ENCODE peak calls at places on chromosomes 6 and 20, in eight cellular contexts. J is HepG2, Y is breast epithelium, F is suprapubic skin, P is stomach, A is H1, D is prostate gland, N is upper lobe of left lung. L is an unnamed sample.
A peak's percentile ranks its signal among the peaks of the same experiment; 100 is the strongest.

GRCh38 chr6:122610690-122611455 is 668 bp downstream of the PKIB start:
- DNase-seq in J (peak; percentile 15), Y (peak; percentile 25), F (peak; percentile 71), P (peak; percentile 83), A (peak; percentile 33), D (peak; percentile 21), N (peak; percentile 67), L (peak; percentile 78)

GRCh38 chr6:140774080-140774505 is 1358.6 kb upstream of the GJE1 start:
- DNase-seq in J (no peak), Y (no peak), F (no peak), P (no peak), A (no peak), D (no peak), N (no peak), L (no peak)

GRCh38 chr6:69883551-69883950 is 17.2 kb downstream of the COL19A1 start:
- DNase-seq in J (no peak), Y (no peak), F (no peak), P (no peak), A (no peak), D (no peak), N (no peak), L (no peak)

GRCh38 chr6:47168176-47168575 is 126.0 kb upstream of the ADGRF1 start:
- DNase-seq in J (peak; percentile 52), Y (no peak), F (no peak), P (peak; percentile 34), A (no peak), D (peak; percentile 30), N (no peak), L (no peak)

GRCh38 chr20:62322428-62323073 is 19.8 kb downstream of the ADRM1 start:
- DNase-seq in J (no peak), Y (no peak), F (no peak), P (no peak), A (no peak), D (no peak), N (peak; percentile 69), L (no peak)

GRCh38 chr6:130624046-130624445 is 203.2 kb upstream of the SMLR1 start:
- DNase-seq in J (no peak), Y (no peak), F (no peak), P (no peak), A (no peak), D (no peak), N (no peak), L (no peak)

GRCh38 chr6:163814494-163815364 is 400.2 kb downstream of the QKI start:
- DNase-seq in J (no peak), Y (no peak), F (no peak), P (no peak), A (no peak), D (no peak), N (no peak), L (no peak)

GRCh38 chr20:4025125-4025524 is 9.8 kb upstream of the RNF24 start:
- DNase-seq in J (no peak), Y (no peak), F (no peak), P (no peak), A (no peak), D (no peak), N (no peak), L (no peak)

GRCh38 chr6:148629197-148629909 is 117.5 kb upstream of the UST start:
- DNase-seq in J (no peak), Y (no peak), F (no peak), P (no peak), A (no peak), D (no peak), N (no peak), L (no peak)

GRCh38 chr20:23225407-23226060 is 125.1 kb upstream of the NXT1 start:
- DNase-seq in J (no peak), Y (no peak), F (peak; percentile 83), P (peak; percentile 67), A (no peak), D (no peak), N (no peak), L (no peak)

GRCh38 chr6:53894086-53894485 is 99.3 kb downstream of the LRRC1 start:
- DNase-seq in J (no peak), Y (no peak), F (no peak), P (no peak), A (no peak), D (no peak), N (no peak), L (no peak)

GRCh38 chr6:35148167-35148741 is 7.1 kb upstream of the TCP11 start:
- DNase-seq in J (no peak), Y (no peak), F (no peak), P (no peak), A (peak; percentile 70), D (no peak), N (no peak), L (no peak)

GRCh38 chr20:15200139-15200538 is 862.7 kb upstream of the FLRT3 start:
- DNase-seq in J (no peak), Y (no peak), F (no peak), P (no peak), A (no peak), D (no peak), N (no peak), L (no peak)

GRCh38 chr6:37131104-37131959 is 38.6 kb upstream of the PIM1 start:
- DNase-seq in J (peak; percentile 68), Y (peak; percentile 87), F (no peak), P (peak; percentile 58), A (no peak), D (peak; percentile 38), N (no peak), L (no peak)

GRCh38 chr20:33830371-33830770 is 19.2 kb downstream of the CHMP4B start:
- DNase-seq in J (no peak), Y (no peak), F (no peak), P (no peak), A (no peak), D (no peak), N (no peak), L (no peak)

GRCh38 chr6:277746-278145 is 14.5 kb upstream of the DUSP22 start:
- DNase-seq in J (no peak), Y (no peak), F (no peak), P (no peak), A (no peak), D (no peak), N (no peak), L (no peak)

GRCh38 chr20:33677991-33678431 is 3.8 kb upstream of the NECAB3 start:
- DNase-seq in J (no peak), Y (no peak), F (no peak), P (no peak), A (no peak), D (no peak), N (no peak), L (no peak)

GRCh38 chr6:69303382-69303781 is 493.4 kb downstream of the LMBRD1 start:
- DNase-seq in J (no peak), Y (no peak), F (no peak), P (no peak), A (no peak), D (no peak), N (no peak), L (no peak)

GRCh38 chr20:4602297-4602631 is 119.4 kb upstream of the PRND start:
- DNase-seq in J (no peak), Y (no peak), F (no peak), P (no peak), A (no peak), D (no peak), N (no peak), L (no peak)

GRCh38 chr20:5719861-5720401 is 30.3 kb upstream of the SHLD1 start:
- DNase-seq in J (peak; percentile 54), Y (no peak), F (no peak), P (no peak), A (no peak), D (no peak), N (no peak), L (no peak)

GRCh38 chr6:55101157-55101556 is 73.2 kb upstream of the HCRTR2 start:
- DNase-seq in J (no peak), Y (no peak), F (no peak), P (no peak), A (no peak), D (no peak), N (no peak), L (no peak)
- H3K27ac ChIP-seq in J (no peak overlapping the region), Y (no peak overlapping the region), F (no peak overlapping the region), P (no peak overlapping the region), A (no peak overlapping the region), D (no peak overlapping the region), N (no peak overlapping the region), L (no peak overlapping the region)

DNA sequence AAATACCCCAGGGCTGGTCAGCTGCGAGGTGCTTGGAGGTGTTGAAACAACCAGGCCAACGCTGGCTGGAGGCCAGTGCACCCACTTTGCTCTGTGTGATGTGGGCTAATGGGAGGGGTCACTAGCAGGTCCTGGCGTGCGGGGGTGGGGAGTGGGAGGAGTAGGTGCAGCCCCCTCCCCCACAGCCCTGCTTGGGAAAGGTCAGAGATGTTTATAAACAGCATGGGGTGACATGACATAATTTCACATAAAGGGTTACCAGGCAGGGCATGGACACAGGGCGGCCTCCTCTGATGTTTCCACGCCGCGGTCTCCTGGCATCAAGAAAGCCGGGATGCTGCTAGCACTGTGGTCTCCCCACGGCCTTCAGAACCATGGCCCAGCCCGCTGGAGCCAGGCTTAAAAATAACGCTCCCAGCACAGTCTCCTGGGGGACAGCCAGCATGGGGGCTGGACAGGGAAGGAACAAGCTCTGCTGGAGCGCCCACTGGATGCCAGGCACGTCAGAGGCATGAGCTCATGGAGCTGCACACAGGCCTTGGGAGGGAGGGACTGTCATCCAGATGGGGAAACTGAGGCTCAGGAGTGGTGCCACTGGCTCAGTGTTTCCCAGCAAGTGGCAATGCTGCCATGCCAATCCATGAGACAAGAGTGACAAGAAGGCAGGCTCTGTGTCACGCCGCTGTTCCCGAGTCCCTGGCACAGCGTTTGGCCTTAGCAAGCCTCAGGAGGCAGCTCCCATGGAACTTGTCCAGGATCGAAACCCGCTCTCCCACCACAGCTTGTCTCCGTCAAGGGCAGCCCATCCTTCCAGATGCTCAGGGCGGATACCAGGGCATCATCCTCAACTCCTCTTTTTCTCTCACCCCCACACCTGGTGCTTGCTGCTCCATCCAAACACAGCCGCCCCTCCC is 110.9 kb upstream of the PTPN1 start:
- DNase-seq in J (peak; percentile 99), Y (peak; percentile 77), F (no peak), P (peak; percentile 51), A (no peak), D (no peak), N (peak; percentile 66), L (no peak)
- TF ChIP-seq POLR2A in J (no peak), Y (no peak), F (no peak), P (no peak), A (no peak), D (no peak), N (no peak), L (no peak)

GRCh38 chr6:138371720-138372119 is 6.0 kb upstream of the SMIM28 start:
- DNase-seq in J (no peak), Y (no peak), F (no peak), P (no peak), A (no peak), D (no peak), N (no peak), L (no peak)
- TF ChIP-seq POLR2AphosphoS5 in J (no peak), Y (no peak), F (no peak), P (no peak), A (no peak), D (no peak), N (no peak), L (no peak)

DNA sequence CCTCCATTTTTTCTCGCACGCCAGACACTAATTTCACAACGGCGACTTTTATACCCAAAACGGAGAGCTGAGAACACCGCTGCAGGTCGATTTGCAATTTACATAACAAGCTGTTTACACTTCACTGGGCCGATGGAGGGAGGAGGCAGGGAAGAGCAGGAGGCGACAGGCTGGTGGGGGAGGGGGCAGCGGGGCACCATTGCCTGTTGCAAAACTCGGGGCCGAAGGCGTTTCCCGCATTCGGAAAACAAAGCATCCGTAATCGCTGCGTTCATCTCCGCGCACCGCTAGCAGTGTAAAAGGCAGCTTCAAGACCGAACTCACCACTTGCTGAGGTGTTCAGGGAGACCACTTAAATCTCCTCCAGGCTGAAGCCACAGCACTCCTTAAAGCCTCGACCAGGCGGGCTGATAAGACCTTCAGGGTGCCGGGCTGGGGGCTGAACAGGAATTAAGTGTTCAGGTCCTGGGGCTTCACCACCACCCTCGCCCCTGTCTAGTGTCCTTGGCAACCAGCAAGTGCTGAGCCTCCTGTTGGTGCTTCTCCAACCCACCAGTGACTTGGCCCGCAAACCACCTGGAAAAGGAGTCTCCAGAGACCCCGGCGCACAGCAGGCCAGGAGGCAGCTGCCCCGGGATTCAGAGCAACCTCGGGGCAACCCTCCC is 2.0 kb upstream of the FOXC1 start:
- DNase-seq in J (peak; percentile 52), Y (peak; percentile 19), F (no peak), P (no peak), A (peak; percentile 75), D (no peak), N (no peak), L (no peak)
- H3K27ac ChIP-seq in J (no peak overlapping the region), Y (no peak overlapping the region), F (peak overlapping the region; percentile 88), P (no peak overlapping the region), A (no peak overlapping the region), D (peak overlapping the region; percentile 91), N (no peak overlapping the region), L (no peak overlapping the region)